ENCODE peak calls at places on chromosomes 16 and 17, in nine cellular contexts. Q is mesendoderm, R is dorsolateral prefrontal cortex, D is MM.1S, W is neural progenitor cell, A is PC-3, E is prostate gland, Z is esophagus squamous epithelium, H is NT2/D1. O is an unnamed sample. For H3K27me3, the result is how much of the 10 kb centered on the place peaks cover.

GRCh38 chr16:83338138-83338537 is 469.6 kb upstream of the HSBP1 start:
- DNase-seq in Q (no peak), R (no peak), D (no peak), W (no peak), A (no peak), E (no peak), Z (no peak), H (no peak), O (no peak)

GRCh38 chr17:45147102-45147580 is 1.1 kb upstream of the HEXIM1 start:
- DNase-seq in Q (no peak), R (no peak), D (no peak), W (peak), A (no peak), E (no peak), Z (no peak), H (no peak), O (no peak)

GRCh38 chr17:77285594-77286390 is 145.0 kb downstream of the SEC14L1 start:
- DNase-seq in Q (no peak), R (no peak), D (no peak), W (no peak), A (peak), E (peak), Z (no peak), H (no peak), O (no peak)

GRCh38 chr17:10843806-10844205 is 5.9 kb upstream of the PIRT start:
- DNase-seq in Q (peak), R (no peak), D (no peak), W (no peak), A (no peak), E (peak), Z (no peak), H (no peak), O (peak)

GRCh38 chr17:30379303-30380105 is 777 bp downstream of the CPD start:
- DNase-seq in Q (peak), R (peak), D (peak), W (peak), A (no peak), E (peak), Z (no peak), H (no peak), O (peak)

GRCh38 chr17:50470451-50470850 is 1.8 kb upstream of the CHAD start:
- DNase-seq in Q (no peak), R (no peak), D (no peak), W (no peak), A (no peak), E (peak), Z (no peak), H (no peak), O (peak)

GRCh38 chr17:41768682-41769288 is 17.7 kb downstream of the JUP start:
- DNase-seq in Q (no peak), R (no peak), D (no peak), W (no peak), A (no peak), E (no peak), Z (no peak), H (no peak), O (no peak)

GRCh38 chr16:77424841-77425604 is 9.8 kb downstream of the ADAMTS18 start:
- DNase-seq in Q (no peak), R (no peak), D (no peak), W (peak), A (no peak), E (no peak), Z (no peak), H (no peak), O (no peak)

GRCh38 chr16:7976125-7976524 is 614.2 kb downstream of the TMEM114 start:
- DNase-seq in Q (no peak), R (no peak), D (no peak), W (no peak), A (no peak), E (no peak), Z (no peak), H (no peak), O (no peak)

GRCh38 chr17:17749921-17750320 is 68.7 kb downstream of the RAI1 start:
- DNase-seq in Q (peak), R (peak), D (no peak), W (peak), A (peak), E (no peak), Z (no peak), H (peak), O (peak)

GRCh38 chr16:49923411-49923810 is 67.5 kb upstream of the ZNF423 start:
- DNase-seq in Q (no peak), R (no peak), D (no peak), W (no peak), A (no peak), E (no peak), Z (no peak), H (no peak), O (no peak)

GRCh38 chr16:48054881-48055601 is 100.8 kb downstream of the ABCC12 start:
- DNase-seq in Q (peak), R (peak), D (peak), W (peak), A (peak), E (peak), Z (no peak), H (peak), O (peak)

GRCh38 chr16:66093217-66093616 is 273.3 kb upstream of the CDH5 start:
- DNase-seq in Q (no peak), R (no peak), D (no peak), W (no peak), A (no peak), E (no peak), Z (no peak), H (no peak), O (no peak)

GRCh38 chr17:4498461-4499397 is at the start of gene SPNS2:
- DNase-seq in Q (peak), R (peak), D (peak), W (peak), A (peak), E (peak), Z (no peak), H (peak), O (peak)

GRCh38 chr17:38960402-38960801 is 6.8 kb downstream of the FBXO47 start:
- DNase-seq in Q (no peak), R (no peak), D (peak), W (no peak), A (no peak), E (no peak), Z (no peak), H (no peak), O (no peak)

GRCh38 chr17:68221786-68222185 is 26.1 kb upstream of the AMZ2 start:
- DNase-seq in Q (no peak), R (no peak), D (no peak), W (no peak), A (no peak), E (no peak), Z (no peak), H (no peak), O (no peak)

GRCh38 chr16:56603589-56603988 is 4.8 kb upstream of the MT2A start:
- DNase-seq in Q (peak), R (peak), D (peak), W (peak), A (peak), E (peak), Z (no peak), H (no peak), O (peak)

GRCh38 chr16:87317766-87318121 is 552 bp upstream of the C16orf95 start:
- DNase-seq in Q (peak), R (no peak), D (peak), W (no peak), A (peak), E (no peak), Z (no peak), H (no peak), O (no peak)

GRCh38 chr16:11824362-11824761 is 27.0 kb downstream of the RSL1D1 start:
- DNase-seq in Q (peak), R (no peak), D (no peak), W (no peak), A (no peak), E (no peak), Z (no peak), H (no peak), O (no peak)

GRCh38 chr17:53032861-53033271 is 789.9 kb upstream of the KIF2B start:
- DNase-seq in Q (peak), R (no peak), D (peak), W (peak), A (peak), E (no peak), Z (no peak), H (peak), O (peak)

GRCh38 chr16:59320657-59321056 is 586.5 kb upstream of the GOT2 start:
- DNase-seq in Q (no peak), R (no peak), D (no peak), W (no peak), A (no peak), E (no peak), Z (no peak), H (no peak), O (no peak)

GRCh38 chr17:63345598-63345997 is 100.5 kb downstream of the CYB561 start:
- DNase-seq in Q (no peak), R (no peak), D (no peak), W (no peak), A (no peak), E (no peak), Z (no peak), H (no peak), O (no peak)

GRCh38 chr17:81427446-81428120 is 32.3 kb downstream of the BAHCC1 start:
- DNase-seq in Q (no peak), R (peak), D (no peak), W (peak), A (no peak), E (peak), Z (no peak), H (no peak), O (no peak)

GRCh38 chr17:70955441-70955840 is 786.1 kb downstream of the KCNJ2 start:
- DNase-seq in Q (no peak), R (no peak), D (no peak), W (no peak), A (no peak), E (no peak), Z (no peak), H (no peak), O (no peak)

GRCh38 chr17:9837551-9838471 is 12.1 kb downstream of the GLP2R start:
- DNase-seq in Q (no peak), R (no peak), D (no peak), W (no peak), A (peak), E (no peak), Z (no peak), H (no peak), O (peak)

GRCh38 chr17:7060165-7060890 is 16.4 kb upstream of the SLC16A11 start:
- DNase-seq in Q (no peak), R (no peak), D (peak), W (no peak), A (peak), E (no peak), Z (no peak), H (no peak), O (no peak)

GRCh38 chr17:40451420-40451819 is 8.2 kb downstream of the IGFBP4 start:
- DNase-seq in Q (no peak), R (no peak), D (no peak), W (no peak), A (no peak), E (no peak), Z (no peak), H (no peak), O (no peak)

GRCh38 chr16:83995756-83996155 is 27.7 kb downstream of the NECAB2 start:
- DNase-seq in Q (peak), R (no peak), D (no peak), W (peak), A (no peak), E (peak), Z (no peak), H (no peak), O (peak)

GRCh38 chr17:795276-795675 is 13.1 kb downstream of the MRM3 start:
- DNase-seq in Q (no peak), R (no peak), D (no peak), W (no peak), A (no peak), E (no peak), Z (no peak), H (no peak), O (no peak)

GRCh38 chr16:50245417-50246298 is 20.7 kb upstream of the ADCY7 start:
- DNase-seq in Q (peak), R (no peak), D (peak), W (peak), A (peak), E (no peak), Z (no peak), H (no peak), O (peak)

GRCh38 chr16:58428621-58429557 is 36.6 kb downstream of the GINS3 start:
- DNase-seq in Q (no peak), R (no peak), D (no peak), W (no peak), A (no peak), E (no peak), Z (no peak), H (no peak), O (no peak)

GRCh38 chr17:78002166-78002565 is 43.7 kb downstream of the TNRC6C start:
- DNase-seq in Q (no peak), R (no peak), D (no peak), W (no peak), A (no peak), E (no peak), Z (no peak), H (no peak), O (no peak)

GRCh38 chr16:47459603-47460002 is 1.3 kb downstream of the ITFG1 start:
- DNase-seq in Q (peak), R (no peak), D (no peak), W (no peak), A (no peak), E (no peak), Z (no peak), H (no peak), O (no peak)

GRCh38 chr16:49635009-49635350 is 220.9 kb downstream of the ZNF423 start:
- DNase-seq in Q (no peak), R (no peak), D (no peak), W (no peak), A (no peak), E (no peak), Z (no peak), H (no peak), O (no peak)

GRCh38 chr17:68697850-68698313 is 96.7 kb upstream of the FAM20A start:
- DNase-seq in Q (no peak), R (no peak), D (no peak), W (no peak), A (no peak), E (no peak), Z (no peak), H (no peak), O (no peak)

GRCh38 chr16:85963746-85964370 is 64.9 kb downstream of the IRF8 start:
- DNase-seq in Q (no peak), R (no peak), D (no peak), W (no peak), A (no peak), E (peak), Z (no peak), H (no peak), O (no peak)

GRCh38 chr16:57842606-57843005 is 40.3 kb upstream of the KIFC3 start:
- DNase-seq in Q (no peak), R (no peak), D (no peak), W (no peak), A (no peak), E (no peak), Z (no peak), H (no peak), O (no peak)

GRCh38 chr16:66256919-66257318 is 109.6 kb upstream of the CDH5 start:
- DNase-seq in Q (no peak), R (no peak), D (no peak), W (no peak), A (no peak), E (no peak), Z (no peak), H (no peak), O (peak)

GRCh38 chr16:24013733-24014645 is 178.2 kb downstream of the PRKCB start:
- DNase-seq in Q (no peak), R (no peak), D (peak), W (no peak), A (no peak), E (no peak), Z (peak), H (no peak), O (no peak)

GRCh38 chr17:48985436-48986245 is 11.5 kb upstream of the IGF2BP1 start:
- DNase-seq in Q (no peak), R (no peak), D (no peak), W (no peak), A (peak), E (no peak), Z (no peak), H (no peak), O (peak)
- H3K27me3 ChIP-seq in Q (under half), R (under half), D (half or more), W (under half), A (half or more), E (under half), Z (half or more), H (under half), O (under half)

GRCh38 chr17:48752399-48753288 is 24.1 kb upstream of the HOXB13 start:
- DNase-seq in Q (no peak), R (no peak), D (no peak), W (no peak), A (no peak), E (peak), Z (no peak), H (no peak), O (peak)
- H3K27me3 ChIP-seq in Q (half or more), R (half or more), D (half or more), W (half or more), A (under half), E (under half), Z (half or more), H (half or more), O (half or more)

DNA sequence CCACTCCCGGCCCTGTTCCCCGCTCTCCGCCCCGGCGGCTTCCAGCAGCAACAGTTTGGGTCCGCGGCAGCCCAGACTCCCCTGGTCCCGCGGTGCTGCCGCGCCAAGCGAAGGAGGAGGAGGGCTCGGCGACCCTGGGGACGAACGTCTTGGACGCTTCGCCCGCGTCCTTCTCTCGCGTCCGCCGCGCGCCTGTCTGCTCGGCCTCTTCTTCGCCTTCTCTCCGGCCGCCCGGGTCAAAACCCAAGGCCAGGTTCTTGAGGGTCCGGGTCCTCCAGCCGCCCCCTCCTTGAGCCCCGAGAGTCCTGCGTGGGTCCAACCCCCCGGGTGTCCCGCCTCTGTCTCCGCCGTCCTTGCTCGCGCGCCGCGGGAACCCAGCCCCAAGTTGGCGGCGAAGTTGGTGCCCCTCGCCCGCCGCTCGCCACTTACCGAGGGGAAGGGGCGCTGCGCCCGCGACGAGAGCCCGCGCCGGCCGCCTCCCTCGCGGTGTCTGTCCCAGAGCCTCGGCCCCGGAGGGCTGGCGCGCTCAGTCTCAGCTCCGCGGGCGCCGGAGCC is 1.4 kb upstream of the GRIN2C start:
- DNase-seq in Q (no peak), R (no peak), D (no peak), W (peak), A (no peak), E (no peak), Z (no peak), H (no peak), O (peak)
- H3K27me3 ChIP-seq in Q (under half), R (under half), D (under half), W (half or more), A (half or more), E (under half), Z (half or more), H (half or more), O (half or more)

GRCh38 chr17:14092808-14093207 is 23.5 kb downstream of the COX10 start:
- DNase-seq in Q (no peak), R (no peak), D (no peak), W (no peak), A (no peak), E (no peak), Z (no peak), H (no peak), O (no peak)

GRCh38 chr17:14094676-14095075 is 25.4 kb downstream of the COX10 start:
- DNase-seq in Q (no peak), R (no peak), D (no peak), W (no peak), A (no peak), E (no peak), Z (no peak), H (no peak), O (no peak)

GRCh38 chr17:14098246-14098645 is 28.9 kb downstream of the COX10 start:
- DNase-seq in Q (peak), R (no peak), D (no peak), W (no peak), A (peak), E (peak), Z (no peak), H (no peak), O (no peak)

GRCh38 chr17:14095202-14095601 is 25.9 kb downstream of the COX10 start:
- DNase-seq in Q (no peak), R (no peak), D (no peak), W (no peak), A (no peak), E (no peak), Z (no peak), H (no peak), O (no peak)

GRCh38 chr17:14095630-14096029 is 26.3 kb downstream of the COX10 start:
- DNase-seq in Q (no peak), R (no peak), D (no peak), W (no peak), A (no peak), E (no peak), Z (no peak), H (no peak), O (no peak)
- H3K27me3 ChIP-seq in Q (under half), R (under half), D (under half), W (under half), A (under half), E (under half), Z (under half), H (under half), O (under half)

DNA sequence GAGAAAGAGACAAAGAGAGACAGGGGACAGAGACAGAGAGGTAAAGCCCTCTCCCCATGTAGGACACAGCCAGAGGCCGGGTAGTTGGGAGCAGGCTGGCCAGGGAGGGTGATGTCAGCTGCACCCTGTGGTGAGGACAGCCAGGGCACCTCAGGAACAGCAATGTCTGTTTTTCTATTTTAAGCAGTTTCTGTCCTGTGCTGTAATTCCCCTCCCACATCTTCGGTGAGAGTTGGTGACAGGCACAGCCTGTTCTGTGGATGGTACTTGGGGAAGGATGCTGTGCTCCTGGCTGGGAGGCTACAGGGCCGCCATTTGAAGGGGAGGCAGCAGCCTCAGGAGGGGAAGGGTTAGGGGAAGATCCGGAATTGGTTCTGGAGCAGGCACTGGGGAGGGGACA is 163.5 kb downstream of the SDK2 start:
- DNase-seq in Q (no peak), R (no peak), D (no peak), W (no peak), A (no peak), E (no peak), Z (no peak), H (no peak), O (no peak)
- H3K27me3 ChIP-seq in Q (under half), R (under half), D (half or more), W (under half), A (half or more), E (under half), Z (under half), H (under half), O (under half)

DNA sequence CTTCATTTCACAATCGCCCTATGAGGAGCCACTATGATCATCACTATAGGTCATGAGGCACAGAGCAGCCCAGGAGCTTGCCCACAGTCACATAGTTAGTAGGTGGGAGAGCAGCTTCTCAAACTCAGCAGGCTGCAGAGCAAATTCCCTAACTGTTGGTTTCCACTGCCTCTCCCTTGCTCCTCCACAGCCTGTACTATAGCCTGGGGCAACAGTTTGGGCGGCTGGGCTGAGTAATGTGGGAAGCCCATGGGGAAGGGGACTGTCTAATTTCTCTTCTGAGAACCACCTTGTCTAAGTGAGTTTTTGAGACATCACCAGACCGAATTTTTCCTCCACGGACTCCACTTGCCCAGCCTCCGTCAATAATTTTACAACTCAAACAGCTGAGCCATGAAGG is 73.4 kb upstream of the GPR139 start:
- DNase-seq in Q (peak), R (no peak), D (no peak), W (no peak), A (no peak), E (no peak), Z (no peak), H (no peak), O (no peak)
- H3K27me3 ChIP-seq in Q (under half), R (under half), D (under half), W (under half), A (under half), E (under half), Z (under half), H (under half), O (under half)

GRCh38 chr16:67655363-67655762 is 4.7 kb downstream of the ACD start:
- DNase-seq in Q (no peak), R (no peak), D (no peak), W (no peak), A (no peak), E (no peak), Z (no peak), H (no peak), O (no peak)
- H3K27me3 ChIP-seq in Q (under half), R (under half), D (under half), W (under half), A (under half), E (under half), Z (half or more), H (under half), O (under half)